ENCODE peak calls at places on chromosome X, in five cellular contexts. H, M, C, A and P are unnamed samples.

GRCh38 chrX:48558270-48558669 is 16.0 kb upstream of the RBM3 start:
- DNase-seq in M (peak), C (no peak), A (peak), H (no peak), P (no peak)

GRCh38 chrX:31178769-31179125 is 106.9 kb upstream of the FTHL17 start:
- DNase-seq in H (no peak), A (no peak), M (no peak), C (no peak), P (no peak)

GRCh38 chrX:71053217-71053621 is 14.9 kb downstream of the SNX12 start:
- DNase-seq in A (no peak), M (peak), H (no peak), C (no peak), P (no peak)

GRCh38 chrX:130060122-130061069 is 49.9 kb downstream of the ELF4 start:
- DNase-seq in H (peak), M (peak), A (peak), C (peak), P (peak)

GRCh38 chrX:71541546-71542022 is 8.7 kb downstream of the OGT start:
- DNase-seq in M (peak), C (no peak), H (no peak), A (peak), P (no peak)

GRCh38 chrX:100895365-100896075 is 21.4 kb upstream of the NOX1 start:
- DNase-seq in C (peak), M (peak), A (peak), H (no peak), P (no peak)

GRCh38 chrX:46184749-46185148 is 360.5 kb downstream of the ZNF674 start:
- DNase-seq in A (peak), M (no peak), C (no peak), H (no peak), P (no peak)

GRCh38 chrX:153494541-153495361 is at the start of gene BGN:
- DNase-seq in A (no peak), C (peak), H (peak), M (no peak), P (peak)

GRCh38 chrX:19886375-19886774 is 1.0 kb downstream of the SH3KBP1 start:
- DNase-seq in M (no peak), A (no peak), C (no peak), H (no peak), P (no peak)

GRCh38 chrX:66164470-66164869 is 423 bp downstream of the HEPH start:
- DNase-seq in C (no peak), M (no peak), H (no peak), A (peak), P (no peak)
- H3K27ac ChIP-seq in C (peak), M (no peak), H (no peak), A (no peak), P (no peak)

DNA sequence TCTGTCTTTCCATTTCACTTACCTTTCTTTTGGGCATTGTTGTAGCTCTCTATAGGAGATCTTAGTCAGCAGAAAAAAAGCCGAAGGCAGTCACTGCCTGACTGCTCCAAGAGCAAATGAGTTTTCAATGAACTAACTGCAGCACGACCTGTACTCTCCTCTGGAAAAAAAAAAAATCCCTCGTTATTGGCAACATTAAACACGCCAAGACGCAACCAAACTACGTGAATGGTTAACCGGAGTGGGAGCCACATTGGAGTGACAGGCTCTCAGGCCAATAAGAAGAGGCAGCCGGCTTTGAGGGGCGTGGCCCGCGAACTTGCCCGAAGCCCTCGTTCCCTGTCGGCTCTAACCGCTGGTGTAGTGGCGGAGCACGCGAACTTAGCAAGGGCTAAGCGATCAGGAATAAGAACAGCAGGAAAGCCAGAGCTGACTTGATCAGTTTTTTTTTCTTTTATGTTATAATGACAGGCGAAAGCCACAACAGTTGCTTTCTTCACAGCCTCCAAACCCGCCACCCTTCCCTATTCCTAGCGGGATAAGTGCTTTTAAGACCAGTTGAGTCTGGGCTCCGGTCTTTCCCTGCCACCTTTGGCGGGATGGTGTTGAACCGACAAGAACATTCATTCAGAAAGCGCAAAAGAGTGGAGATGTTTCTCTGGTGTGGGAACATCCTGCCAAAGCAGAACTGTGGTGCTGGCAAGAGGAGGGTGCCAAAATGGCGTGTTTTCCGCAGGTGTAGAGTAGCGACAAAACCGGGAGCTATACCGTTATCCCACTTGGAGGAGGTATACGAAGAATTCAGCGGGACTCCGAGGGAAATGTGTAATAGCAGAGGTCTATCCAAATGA is 80.0 kb downstream of the HMGN5 start:
- DNase-seq in A (peak), C (peak), M (peak), H (peak), P (peak)
- H3K27ac ChIP-seq in A (no peak), C (no peak), M (no peak), H (peak), P (no peak)

GRCh38 chrX:150696264-150696789 is 3.1 kb downstream of the MTMR1 start:
- DNase-seq in H (no peak), C (no peak), M (no peak), A (no peak), P (no peak)
- H3K27ac ChIP-seq in H (no peak), C (no peak), M (no peak), A (no peak), P (no peak)

GRCh38 chrX:119655125-119655524 is 37.8 kb downstream of the SEPTIN6 start:
- DNase-seq in M (peak), A (peak), C (no peak), H (peak), P (no peak)
- H3K27ac ChIP-seq in M (peak), A (no peak), C (no peak), H (peak), P (no peak)